ENCODE peak calls at places on chromosomes 13 and 19, in eight cellular contexts. Y is anterior cingulate cortex; O is T-helper 17 cell; K is ovary; I is tibial nerve; W is activated T-cell treated with anti-CD3 and anti-CD28 coated beads, Interleukin-2, amount 50 U/mL, for 4 hours; J is HEK293T; L is GOT3. B is an unnamed sample.

GRCh38 chr19:28242317-28242927 is 970.5 kb downstream of the UQCRFS1 start:
- DNase-seq in Y (no peak), O (no peak), K (no peak), I (peak), W (no peak), J (peak), L (no peak), B (no peak)

GRCh38 chr19:28961772-28962500 is 251.0 kb downstream of the UQCRFS1 start:
- DNase-seq in Y (no peak), O (no peak), K (no peak), I (no peak), W (no peak), J (no peak), L (no peak), B (no peak)

GRCh38 chr13:102280366-102280765 is 121.5 kb downstream of the FGF14 start:
- DNase-seq in Y (no peak), O (no peak), K (no peak), I (no peak), W (no peak), J (no peak), L (no peak), B (no peak)

GRCh38 chr19:39236527-39236926 is 8.3 kb downstream of the IFNL3 start:
- DNase-seq in Y (no peak), O (no peak), K (no peak), I (no peak), W (peak), J (no peak), L (no peak), B (no peak)

GRCh38 chr13:111845621-111846351 is 221.2 kb upstream of the SOX1 start:
- DNase-seq in Y (no peak), O (no peak), K (no peak), I (no peak), W (no peak), J (no peak), L (no peak), B (no peak)

GRCh38 chr13:42548731-42549554 is 25.0 kb upstream of the TNFSF11 start:
- DNase-seq in Y (no peak), O (no peak), K (no peak), I (no peak), W (no peak), J (no peak), L (no peak), B (no peak)

GRCh38 chr19:49106648-49107135 is 7.5 kb upstream of the LIN7B start:
- DNase-seq in Y (no peak), O (peak), K (no peak), I (peak), W (peak), J (no peak), L (no peak), B (peak)

GRCh38 chr13:110610955-110611595 is 4.3 kb upstream of the NAXD start:
- DNase-seq in Y (no peak), O (no peak), K (no peak), I (no peak), W (no peak), J (no peak), L (no peak), B (no peak)

GRCh38 chr13:19781526-19781925 is 1.2 kb downstream of the PSPC1 start:
- DNase-seq in Y (no peak), O (no peak), K (no peak), I (no peak), W (no peak), J (no peak), L (no peak), B (no peak)

GRCh38 chr13:93304134-93304533 is 77.5 kb downstream of the GPC6 start:
- DNase-seq in Y (no peak), O (no peak), K (no peak), I (no peak), W (no peak), J (no peak), L (no peak), B (no peak)

GRCh38 chr13:22828081-22828480 is 352.7 kb upstream of the SGCG start:
- DNase-seq in Y (no peak), O (no peak), K (no peak), I (no peak), W (no peak), J (no peak), L (no peak), B (no peak)

GRCh38 chr19:51359294-51359693 is 6.9 kb downstream of the ETFB start:
- DNase-seq in Y (no peak), O (no peak), K (no peak), I (no peak), W (no peak), J (no peak), L (no peak), B (no peak)